ENCODE peak calls at places on chromosomes 1 and 21, in six cellular contexts. S is lower lobe of right lung, F is adrenal gland, C is NB4, N is MM.1S, J is kidney. L is an unnamed sample.

GRCh38 chr1:181075727-181076350 is 12.7 kb upstream of the IER5 start:
- DNase-seq in N (no peak), C (no peak), J (no peak), S (no peak), F (no peak), L (no peak)

GRCh38 chr21:25512095-25513086 is 94.9 kb downstream of the MRPL39 start:
- DNase-seq in S (no peak), N (no peak), J (no peak), F (peak), C (no peak), L (no peak)

GRCh38 chr1:198788561-198789064 is 149.8 kb downstream of the PTPRC start:
- DNase-seq in F (no peak), N (no peak), J (no peak), C (peak), S (peak), L (no peak)

GRCh38 chr1:226452981-226453380 is 45.1 kb upstream of the PARP1 start:
- DNase-seq in N (no peak), C (no peak), F (no peak), S (no peak), J (no peak), L (no peak)

GRCh38 chr1:53587252-53587992 is 128.2 kb downstream of the DMRTB1 start:
- DNase-seq in C (no peak), S (no peak), F (no peak), J (no peak), N (no peak), L (no peak)

GRCh38 chr1:193569696-193570269 is 383.4 kb upstream of the B3GALT2 start:
- DNase-seq in S (no peak), C (no peak), F (no peak), N (peak), J (no peak), L (peak)

GRCh38 chr1:231107600-231108326 is 54.1 kb upstream of the TRIM67 start:
- DNase-seq in S (no peak), C (no peak), F (no peak), J (no peak), N (no peak), L (no peak)

GRCh38 chr1:99544328-99544727 is 101.6 kb upstream of the PALMD start:
- DNase-seq in F (no peak), J (no peak), S (no peak), N (no peak), C (no peak), L (peak)

GRCh38 chr1:246608616-246609376 is 42.5 kb downstream of the CNST start:
- DNase-seq in J (peak), S (peak), C (peak), N (no peak), F (peak), L (peak)

GRCh38 chr1:219066631-219067349 is 106.9 kb upstream of the LYPLAL1 start:
- DNase-seq in N (no peak), F (no peak), S (no peak), J (no peak), C (peak), L (peak)
- TF ChIP-seq CTCF in N (peak), F (peak), S (peak), J (peak), C (no peak), L (peak)

GRCh38 chr1:240575976-240576666 is 35.8 kb downstream of the GREM2 start:
- DNase-seq in F (no peak), J (no peak), C (peak), S (no peak), N (peak), L (no peak)

GRCh38 chr1:240579511-240579910 is 32.4 kb downstream of the GREM2 start:
- DNase-seq in F (no peak), N (no peak), S (no peak), J (no peak), C (no peak), L (no peak)

GRCh38 chr1:240572328-240572727 is 39.6 kb downstream of the GREM2 start:
- DNase-seq in S (no peak), J (no peak), C (no peak), N (no peak), F (no peak), L (no peak)

GRCh38 chr1:240571782-240572181 is 40.2 kb downstream of the GREM2 start:
- DNase-seq in N (no peak), F (no peak), S (no peak), C (no peak), J (no peak), L (no peak)

GRCh38 chr1:240577095-240577494 is 34.9 kb downstream of the GREM2 start:
- DNase-seq in S (no peak), C (no peak), J (no peak), F (no peak), N (no peak), L (no peak)
- H3K4me3 ChIP-seq in S (no peak), C (no peak), J (no peak), F (no peak), N (no peak), L (no peak)

GRCh38 chr1:116205941-116206679 is 94.9 kb downstream of the MAB21L3 start:
- DNase-seq in C (no peak), F (no peak), J (no peak), S (no peak), N (no peak), L (no peak)

GRCh38 chr1:116201921-116202320 is 90.7 kb downstream of the MAB21L3 start:
- DNase-seq in J (no peak), N (no peak), F (no peak), S (no peak), C (no peak), L (no peak)

GRCh38 chr1:116207126-116207735 is 96.0 kb downstream of the MAB21L3 start:
- DNase-seq in S (no peak), C (no peak), N (no peak), J (no peak), F (no peak), L (no peak)

GRCh38 chr1:116203936-116204335 is 92.7 kb downstream of the MAB21L3 start:
- DNase-seq in J (no peak), N (no peak), C (no peak), S (no peak), F (no peak), L (peak)

GRCh38 chr1:116203192-116203723 is 92.1 kb downstream of the MAB21L3 start:
- DNase-seq in S (no peak), C (no peak), N (no peak), F (no peak), J (no peak), L (no peak)
- TF ChIP-seq CTCF in S (no peak), C (no peak), N (no peak), F (no peak), J (no peak), L (peak)

GRCh38 chr1:4219111-4219510 is 319.0 kb upstream of the C1orf174 start:
- DNase-seq in S (no peak), C (no peak), F (no peak), N (no peak), J (no peak), L (no peak)
- H3K4me3 ChIP-seq in S (no peak), C (no peak), F (no peak), N (no peak), J (no peak), L (no peak)

GRCh38 chr1:206797534-206798383 is 25.5 kb upstream of the IL10 start:
- DNase-seq in C (peak), N (no peak), F (peak), J (no peak), S (no peak), L (no peak)

GRCh38 chr1:206796984-206797402 is 24.7 kb upstream of the IL10 start:
- DNase-seq in S (no peak), C (peak), J (no peak), N (no peak), F (no peak), L (no peak)

GRCh38 chr1:206792939-206793607 is 20.8 kb upstream of the IL10 start:
- DNase-seq in F (no peak), S (no peak), N (no peak), J (no peak), C (no peak), L (no peak)

GRCh38 chr1:206790502-206791250 is 18.4 kb upstream of the IL10 start:
- DNase-seq in S (no peak), F (no peak), C (no peak), J (no peak), N (no peak), L (no peak)

DNA sequence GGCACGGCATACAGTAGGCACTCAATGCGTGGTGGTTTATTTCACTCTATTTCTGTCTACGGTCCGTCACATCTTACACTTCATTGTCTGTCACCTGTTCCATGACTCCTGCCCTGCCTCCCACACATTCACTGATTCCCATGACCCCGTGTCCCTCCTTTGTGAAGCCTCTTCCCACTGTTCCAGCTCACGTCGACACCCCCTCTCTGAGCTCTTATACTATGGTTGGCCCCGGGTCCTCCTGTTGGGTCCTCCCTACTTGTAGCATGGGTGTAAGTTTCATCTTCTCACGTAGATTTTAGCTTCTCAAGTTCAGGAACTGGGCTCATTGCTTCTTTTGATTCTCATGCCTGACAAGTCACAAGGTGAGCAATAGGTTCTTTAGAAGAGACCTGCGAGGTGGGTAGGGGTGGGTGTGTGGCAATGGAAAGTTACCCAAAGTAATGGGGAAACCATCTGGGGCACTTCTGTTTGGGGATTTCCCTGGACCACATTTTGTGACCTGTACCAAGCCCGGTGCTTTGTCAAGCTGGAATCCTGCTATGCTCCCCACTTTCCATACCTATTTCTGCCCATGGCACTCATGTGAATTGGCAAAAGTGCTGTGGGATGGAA is 22.1 kb upstream of the IL10 start:
- DNase-seq in J (no peak), C (no peak), S (no peak), F (no peak), N (peak), L (no peak)
- TF ChIP-seq CTCF in J (no peak), C (no peak), S (no peak), F (no peak), N (no peak), L (no peak)

DNA sequence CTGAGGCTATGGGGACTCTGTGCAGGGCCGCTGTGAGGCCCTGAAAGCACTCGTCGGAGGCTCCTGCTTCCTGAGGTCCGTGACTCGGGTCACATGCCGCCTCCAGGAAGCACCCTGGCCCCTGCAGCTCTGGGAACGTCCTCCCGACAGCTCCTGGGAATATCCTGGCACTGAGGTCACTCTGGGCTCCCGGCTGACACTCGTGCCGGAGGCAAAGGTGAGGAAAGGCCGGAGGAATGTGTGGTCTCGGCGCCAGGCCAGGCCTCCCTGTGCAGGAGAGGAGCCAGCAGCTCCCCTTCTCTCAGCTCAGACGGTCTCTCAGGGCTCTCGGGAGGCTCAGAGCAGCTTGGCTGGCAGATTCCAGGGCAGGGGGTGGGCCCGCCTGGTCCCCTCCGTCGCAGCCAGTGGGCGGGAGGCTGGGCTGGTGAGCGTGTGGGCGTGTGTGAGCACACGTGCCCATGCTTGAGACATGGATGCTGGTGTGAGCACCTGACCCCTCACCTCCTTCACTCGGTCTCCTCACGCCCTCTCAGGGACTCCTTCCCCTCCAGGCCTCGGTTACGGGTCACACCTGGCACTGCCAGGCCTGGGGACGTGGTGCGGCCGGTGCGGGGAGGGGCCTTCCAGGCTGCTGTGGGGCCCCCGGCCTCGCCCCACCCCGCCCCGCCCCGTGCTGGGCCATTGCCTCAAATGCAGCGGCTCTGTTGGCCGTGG is 5.5 kb upstream of the RNF223 start:
- DNase-seq in C (peak), S (peak), F (peak), J (peak), N (no peak), L (peak)
- H3K4me3 ChIP-seq in C (no peak), S (peak), F (peak), J (peak), N (no peak), L (peak)

GRCh38 chr1:65269612-65270011 is 39.7 kb upstream of the DNAJC6 start:
- DNase-seq in J (no peak), N (no peak), F (no peak), C (no peak), S (no peak), L (no peak)
- TF ChIP-seq CTCF in J (no peak), N (no peak), F (no peak), C (no peak), S (no peak), L (no peak)

GRCh38 chr1:2444138-2444591 is 31.8 kb upstream of the PEX10 start:
- DNase-seq in N (no peak), F (no peak), S (no peak), C (no peak), J (no peak), L (no peak)
- H3K4me3 ChIP-seq in N (no peak), F (no peak), S (no peak), C (no peak), J (no peak), L (no peak)

GRCh38 chr1:27366411-27367159 is at the start of gene MAP3K6:
- DNase-seq in N (peak), F (peak), C (peak), J (peak), S (peak), L (no peak)

GRCh38 chr1:27372022-27372807 is 2.4 kb downstream of the FCN3 start:
- DNase-seq in C (no peak), J (no peak), N (no peak), S (no peak), F (no peak), L (no peak)

GRCh38 chr1:27366113-27366410 is 699 bp downstream of the MAP3K6 start:
- DNase-seq in F (peak), C (peak), N (peak), S (peak), J (peak), L (no peak)

GRCh38 chr1:27367160-27367650 is 444 bp upstream of the MAP3K6 start:
- DNase-seq in F (no peak), C (no peak), S (no peak), N (no peak), J (no peak), L (no peak)

GRCh38 chr1:27368872-27369703 is 2.3 kb upstream of the MAP3K6 start:
- DNase-seq in C (no peak), S (no peak), N (no peak), J (no peak), F (no peak), L (no peak)
- TF ChIP-seq CTCF in C (no peak), S (peak), N (no peak), J (no peak), F (peak), L (peak)

L was measured in HFF-Myc.